ENCODE peak calls at places on chromosome 16, in ten cellular contexts. U is neural progenitor cell, S is IMR-90, T is MM.1S, G is fibroblast of lung, M is endothelial cell of umbilical vein, A is DND-41, J is adipocyte, H is GM12878, R is mesenchymal stem cell. K is an unnamed sample. For H3K4me1, the result is how much of the 10 kb centered on the place peaks cover.

GRCh38 chr16:30458561-30459394 is 13.1 kb upstream of the SEPHS2 start:
- DNase-seq in U (no peak), S (no peak), T (no peak), G (no peak), M (no peak), A (peak), J (no peak), H (peak), R (no peak), K (no peak)

GRCh38 chr16:13767215-13767614 is 152.7 kb upstream of the ERCC4 start:
- DNase-seq in U (peak), S (no peak), T (no peak), G (no peak), M (no peak), A (no peak), J (no peak), H (no peak), R (no peak), K (no peak)

GRCh38 chr16:19757762-19758595 is 39.9 kb downstream of the IQCK start:
- DNase-seq in U (no peak), S (peak), T (no peak), G (peak), M (no peak), A (no peak), J (no peak), H (no peak), R (no peak), K (no peak)

GRCh38 chr16:68311316-68311620 is 449 bp downstream of the PRMT7 start:
- DNase-seq in U (no peak), S (peak), T (peak), G (no peak), M (no peak), A (no peak), J (no peak), H (no peak), R (peak), K (peak)

GRCh38 chr16:87028481-87029320 is 288.5 kb downstream of the C16orf95 start:
- DNase-seq in U (no peak), S (no peak), T (no peak), G (no peak), M (no peak), A (no peak), J (no peak), H (no peak), R (no peak), K (no peak)

GRCh38 chr16:7132465-7132864 is 200.2 kb upstream of the RBFOX1 start:
- DNase-seq in U (no peak), S (no peak), T (no peak), G (no peak), M (no peak), A (no peak), J (no peak), H (no peak), R (no peak), K (no peak)

GRCh38 chr16:751152-752007 is 9.2 kb upstream of the MSLN start:
- DNase-seq in U (peak), S (no peak), T (no peak), G (no peak), M (no peak), A (no peak), J (no peak), H (no peak), R (no peak), K (no peak)

GRCh38 chr16:46894011-46894672 is 10.0 kb downstream of the GPT2 start:
- DNase-seq in U (no peak), S (peak), T (no peak), G (peak), M (no peak), A (no peak), J (no peak), H (no peak), R (no peak), K (no peak)

GRCh38 chr16:83176802-83177201 is 550.0 kb downstream of the CDH13 start:
- DNase-seq in U (no peak), S (no peak), T (no peak), G (no peak), M (no peak), A (no peak), J (no peak), H (no peak), R (no peak), K (no peak)

GRCh38 chr16:49282690-49283375 is 1.2 kb upstream of the CBLN1 start:
- DNase-seq in U (peak), S (no peak), T (peak), G (no peak), M (no peak), A (no peak), J (no peak), H (no peak), R (no peak), K (no peak)

GRCh38 chr16:19152042-19152441 is 16.0 kb upstream of the SYT17 start:
- DNase-seq in U (no peak), S (no peak), T (no peak), G (no peak), M (no peak), A (no peak), J (no peak), H (no peak), R (no peak), K (no peak)

GRCh38 chr16:10332301-10332700 is 53.6 kb upstream of the ATF7IP2 start:
- DNase-seq in U (no peak), S (no peak), T (no peak), G (no peak), M (no peak), A (no peak), J (no peak), H (no peak), R (no peak), K (no peak)

GRCh38 chr16:795580-796229 is 4.8 kb downstream of the GNG13 start:
- DNase-seq in U (no peak), S (no peak), T (no peak), G (no peak), M (no peak), A (no peak), J (no peak), H (no peak), R (no peak), K (peak)

GRCh38 chr16:56197227-56197992 is 6.1 kb downstream of the GNAO1 start:
- DNase-seq in U (no peak), S (no peak), T (no peak), G (no peak), M (no peak), A (no peak), J (no peak), H (no peak), R (no peak), K (no peak)

GRCh38 chr16:57123969-57124674 is 31.7 kb downstream of the CPNE2 start:
- DNase-seq in U (no peak), S (no peak), T (no peak), G (no peak), M (no peak), A (no peak), J (no peak), H (no peak), R (no peak), K (no peak)

GRCh38 chr16:27239906-27240655 is 28.5 kb downstream of the NSMCE1 start:
- DNase-seq in U (no peak), S (peak), T (no peak), G (no peak), M (peak), A (no peak), J (no peak), H (no peak), R (peak), K (no peak)

GRCh38 chr16:56301391-56301850 is 110.1 kb downstream of the GNAO1 start:
- DNase-seq in U (no peak), S (peak), T (no peak), G (peak), M (no peak), A (no peak), J (peak), H (no peak), R (peak), K (peak)

GRCh38 chr16:15775209-15775608 is 81.6 kb downstream of the MYH11 start:
- DNase-seq in U (no peak), S (peak), T (no peak), G (peak), M (peak), A (no peak), J (no peak), H (peak), R (peak), K (peak)

GRCh38 chr16:46715769-46716305 is 26.4 kb downstream of the ORC6 start:
- DNase-seq in U (no peak), S (no peak), T (no peak), G (no peak), M (no peak), A (no peak), J (no peak), H (no peak), R (no peak), K (no peak)

GRCh38 chr16:57998484-57998883 is 2.0 kb downstream of the ZNF319 start:
- DNase-seq in U (no peak), S (no peak), T (no peak), G (peak), M (no peak), A (peak), J (no peak), H (no peak), R (peak), K (peak)

GRCh38 chr16:29114476-29115012 is 129.7 kb downstream of the LAT start:
- DNase-seq in U (no peak), S (no peak), T (no peak), G (no peak), M (no peak), A (no peak), J (no peak), H (no peak), R (no peak), K (no peak)

GRCh38 chr16:23362460-23363317 is 60.6 kb downstream of the SCNN1B start:
- DNase-seq in U (no peak), S (no peak), T (no peak), G (no peak), M (peak), A (no peak), J (no peak), H (no peak), R (no peak), K (peak)

GRCh38 chr16:27701381-27701780 is 151.4 kb downstream of the KATNIP start:
- DNase-seq in U (no peak), S (no peak), T (no peak), G (no peak), M (no peak), A (no peak), J (no peak), H (no peak), R (no peak), K (no peak)

GRCh38 chr16:87451563-87452210 is 41.1 kb downstream of the ZCCHC14 start:
- DNase-seq in U (no peak), S (no peak), T (no peak), G (no peak), M (no peak), A (no peak), J (no peak), H (no peak), R (no peak), K (no peak)

GRCh38 chr16:31400191-31400590 is 7.1 kb downstream of the ITGAD start:
- DNase-seq in U (no peak), S (no peak), T (no peak), G (no peak), M (no peak), A (peak), J (no peak), H (no peak), R (no peak), K (no peak)

GRCh38 chr16:29023279-29024278 is 38.7 kb downstream of the LAT start:
- DNase-seq in U (no peak), S (peak), T (no peak), G (no peak), M (no peak), A (peak), J (no peak), H (no peak), R (peak), K (peak)

GRCh38 chr16:58196898-58197313 is 1.0 kb downstream of the CSNK2A2 start:
- DNase-seq in U (peak), S (peak), T (no peak), G (peak), M (peak), A (peak), J (peak), H (no peak), R (peak), K (no peak)

GRCh38 chr16:28182183-28182582 is 29.6 kb downstream of the XPO6 start:
- DNase-seq in U (no peak), S (peak), T (no peak), G (peak), M (no peak), A (no peak), J (no peak), H (no peak), R (peak), K (no peak)

GRCh38 chr16:1435921-1436697 is 5.2 kb downstream of the PERCC1 start:
- DNase-seq in U (no peak), S (no peak), T (no peak), G (no peak), M (no peak), A (no peak), J (no peak), H (no peak), R (no peak), K (no peak)

GRCh38 chr16:56279132-56279531 is 87.8 kb downstream of the GNAO1 start:
- DNase-seq in U (no peak), S (no peak), T (no peak), G (no peak), M (no peak), A (peak), J (no peak), H (no peak), R (no peak), K (peak)

GRCh38 chr16:68475071-68475470 is 26.8 kb upstream of the SMPD3 start:
- DNase-seq in U (no peak), S (no peak), T (no peak), G (no peak), M (no peak), A (no peak), J (no peak), H (no peak), R (no peak), K (peak)

GRCh38 chr16:14309906-14310305 is 238.8 kb downstream of the MRTFB start:
- DNase-seq in U (no peak), S (peak), T (no peak), G (peak), M (no peak), A (no peak), J (peak), H (no peak), R (peak), K (peak)

GRCh38 chr16:62190426-62190825 is 154.2 kb upstream of the CDH8 start:
- DNase-seq in U (peak), S (no peak), T (peak), G (no peak), M (no peak), A (no peak), J (peak), H (no peak), R (peak), K (peak)

GRCh38 chr16:47058295-47059086 is 85.0 kb upstream of the DNAJA2 start:
- DNase-seq in U (no peak), S (no peak), T (no peak), G (no peak), M (no peak), A (no peak), J (no peak), H (no peak), R (no peak), K (no peak)

GRCh38 chr16:86398622-86399021 is 111.7 kb upstream of the FOXF1 start:
- DNase-seq in U (no peak), S (peak), T (no peak), G (peak), M (peak), A (no peak), J (peak), H (no peak), R (peak), K (no peak)

GRCh38 chr16:23398987-23399805 is 53.8 kb downstream of the COG7 start:
- DNase-seq in U (peak), S (no peak), T (no peak), G (no peak), M (no peak), A (no peak), J (no peak), H (no peak), R (no peak), K (no peak)

GRCh38 chr16:73051216-73051615 is 3.3 kb upstream of the ZFHX3 start:
- DNase-seq in U (no peak), S (no peak), T (no peak), G (peak), M (no peak), A (no peak), J (no peak), H (no peak), R (no peak), K (no peak)

GRCh38 chr16:16186820-16187219 is 36.5 kb downstream of the ABCC6 start:
- DNase-seq in U (no peak), S (no peak), T (no peak), G (no peak), M (no peak), A (no peak), J (no peak), H (no peak), R (no peak), K (no peak)

GRCh38 chr16:72467157-72467759 is 295.3 kb upstream of the PMFBP1 start:
- DNase-seq in U (peak), S (peak), T (peak), G (peak), M (peak), A (peak), J (peak), H (no peak), R (peak), K (peak)

GRCh38 chr16:2022723-2023097 is 3.1 kb downstream of the NPW start:
- DNase-seq in U (peak), S (peak), T (peak), G (peak), M (no peak), A (peak), J (no peak), H (no peak), R (peak), K (peak)

DNA sequence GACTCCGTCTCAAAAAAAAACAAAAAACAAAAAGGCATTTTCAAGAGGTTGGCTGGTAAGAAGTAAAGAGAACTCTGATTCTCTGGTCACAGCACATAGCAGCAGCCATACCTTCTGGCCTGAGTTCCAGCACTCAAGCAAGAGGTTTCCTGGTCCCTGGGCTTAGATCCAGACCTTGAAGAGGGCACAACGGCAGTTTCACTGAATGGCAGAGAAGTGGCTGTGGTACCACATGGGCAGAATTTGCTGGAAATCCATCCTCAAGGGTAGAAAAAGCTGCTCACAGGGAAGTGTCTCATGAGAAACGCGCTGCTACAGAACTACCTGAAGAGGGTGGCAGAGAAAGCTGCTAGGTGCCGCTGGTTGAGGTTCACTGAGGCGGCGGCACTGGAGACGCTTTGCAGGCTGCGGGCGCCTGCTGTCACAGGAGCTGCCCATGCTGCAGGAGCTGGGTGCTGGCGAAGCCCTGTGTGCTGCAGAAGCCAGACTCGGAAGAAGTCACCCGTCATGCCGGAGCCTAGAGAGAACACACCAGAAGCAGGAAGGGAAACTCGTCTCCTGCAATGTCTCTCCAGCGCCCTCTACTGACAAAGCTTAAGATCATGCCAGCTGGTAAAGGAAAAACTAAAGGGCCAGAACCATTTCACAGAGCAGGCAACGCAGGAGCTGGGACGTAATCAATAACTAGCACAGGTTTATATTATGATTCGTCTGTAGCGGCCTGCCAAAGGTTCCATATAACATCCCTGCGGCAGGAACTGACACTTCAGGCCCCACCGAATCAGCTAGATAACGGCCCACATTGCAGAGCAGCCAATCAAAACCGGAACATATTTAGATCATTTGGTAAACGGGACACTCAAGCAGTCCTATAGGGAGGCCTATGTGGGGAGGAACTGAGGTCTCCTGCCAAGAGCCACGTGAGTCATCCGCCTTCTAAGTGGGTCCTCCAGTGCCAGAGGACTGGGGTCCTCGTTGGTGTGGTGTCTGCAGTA is 5.4 kb upstream of the ZNF213 start:
- DNase-seq in U (peak), S (peak), T (peak), G (peak), M (peak), A (peak), J (peak), H (no peak), R (peak), K (peak)
- H3K9ac ChIP-seq in U (no peak), S (peak), T (peak), G (peak), M (no peak), A (peak), J (peak), H (peak), R (peak), K (no peak)

GRCh38 chr16:89972244-89973234 is 24.0 kb downstream of the DEF8 start:
- DNase-seq in U (peak), S (peak), T (peak), G (peak), M (peak), A (peak), J (peak), H (no peak), R (peak), K (peak)
- H3K4me1 ChIP-seq in U (under half), S (under half), T (under half), G (under half), M (under half), A (under half), J (under half), H (under half), R (under half), K (under half)

DNA sequence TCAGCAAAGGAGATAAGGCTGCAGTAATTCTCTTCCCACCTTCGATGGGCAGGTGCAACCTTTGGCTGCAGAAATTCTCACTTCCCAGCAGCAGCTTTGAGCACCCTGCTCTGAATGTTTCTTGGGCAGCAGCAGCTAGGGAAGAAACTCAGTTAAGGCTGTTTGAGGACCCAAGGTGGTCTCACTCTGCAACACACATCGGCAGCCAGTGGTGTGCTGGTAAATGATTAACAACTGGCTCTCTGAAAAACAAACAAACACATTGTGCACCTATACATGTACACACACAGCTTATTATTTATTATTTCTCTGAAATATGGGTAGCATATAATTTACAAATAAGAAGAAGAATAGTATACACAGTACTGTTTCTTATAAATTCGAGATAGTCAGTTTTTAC is 685.8 kb downstream of the WWOX start:
- DNase-seq in U (no peak), S (no peak), T (no peak), G (no peak), M (no peak), A (no peak), J (no peak), H (no peak), R (no peak), K (no peak)
- H3K9ac ChIP-seq in U (no peak), S (no peak), T (no peak), G (no peak), M (no peak), A (no peak), J (no peak), H (no peak), R (no peak), K (no peak)

GRCh38 chr16:84950906-84951305 is 60.4 kb downstream of the ZDHHC7 start:
- DNase-seq in U (no peak), S (no peak), T (peak), G (no peak), M (no peak), A (peak), J (no peak), H (no peak), R (no peak), K (peak)
- H3K4me1 ChIP-seq in U (under half), S (under half), T (under half), G (under half), M (under half), A (under half), J (under half), H (under half), R (under half), K (under half)

GRCh38 chr16:4925791-4926190 is 11.2 kb downstream of the PPL start:
- DNase-seq in U (no peak), S (no peak), T (no peak), G (no peak), M (no peak), A (no peak), J (no peak), H (no peak), R (peak), K (no peak)

GRCh38 chr16:4922721-4923342 is 14.1 kb downstream of the PPL start:
- DNase-seq in U (no peak), S (no peak), T (no peak), G (no peak), M (no peak), A (no peak), J (no peak), H (no peak), R (no peak), K (no peak)

GRCh38 chr16:4926928-4927327 is 10.0 kb downstream of the PPL start:
- DNase-seq in U (no peak), S (no peak), T (no peak), G (no peak), M (no peak), A (no peak), J (no peak), H (no peak), R (no peak), K (no peak)

GRCh38 chr16:4923853-4924252 is 13.1 kb downstream of the PPL start:
- DNase-seq in U (no peak), S (no peak), T (no peak), G (no peak), M (no peak), A (no peak), J (no peak), H (no peak), R (no peak), K (no peak)

GRCh38 chr16:4924593-4925378 is 12.2 kb downstream of the PPL start:
- DNase-seq in U (peak), S (no peak), T (no peak), G (no peak), M (no peak), A (no peak), J (no peak), H (no peak), R (no peak), K (peak)
- H3K9ac ChIP-seq in U (no peak), S (no peak), T (no peak), G (no peak), M (no peak), A (no peak), J (no peak), H (no peak), R (no peak), K (no peak)

GRCh38 chr16:11681526-11681925 is 13.3 kb downstream of the SNN start:
- DNase-seq in U (no peak), S (no peak), T (peak), G (no peak), M (no peak), A (no peak), J (no peak), H (no peak), R (no peak), K (no peak)
- H3K4me1 ChIP-seq in U (under half), S (under half), T (half or more), G (under half), M (under half), A (under half), J (under half), H (half or more), R (under half), K (under half)